ENCODE peak calls at places on chromosome 18, in eight cellular contexts. E is mesothelial cell of epicardium; O is NK-92 treated with Interleukin-12 subunit alpha and Interleukin-12 subunit beta, amount 100 ng/mL, for 24 hours; Y is colonic mucosa; X is GM10248; I is GM19239; T is HCT116; R is MV-4-11. U is an unnamed sample.

GRCh38 chr18:77133920-77134496 is 1.4 kb upstream of the MBP start:
- DNase-seq in O (no peak), I (no peak), T (no peak), Y (peak), E (no peak), R (peak), X (no peak), U (no peak)

GRCh38 chr18:22345733-22346132 is 72.0 kb downstream of the CTAGE1 start:
- DNase-seq in I (no peak), O (no peak), R (no peak), E (no peak), T (no peak), X (no peak), Y (peak), U (no peak)

GRCh38 chr18:74742573-74742972 is 144.9 kb downstream of the ZNF407 start:
- DNase-seq in Y (no peak), I (no peak), O (no peak), R (no peak), T (no peak), E (no peak), X (no peak), U (no peak)

GRCh38 chr18:23105581-23106219 is 29.6 kb upstream of the CABLES1 start:
- DNase-seq in Y (peak), I (no peak), R (peak), T (no peak), O (no peak), E (no peak), X (no peak), U (no peak)

GRCh38 chr18:46877329-46877987 is 39.8 kb downstream of the PIAS2 start:
- DNase-seq in T (no peak), R (peak), O (no peak), Y (peak), I (no peak), E (no peak), X (no peak), U (no peak)

GRCh38 chr18:78659748-78660147 is 319.9 kb upstream of the SALL3 start:
- DNase-seq in E (no peak), Y (no peak), I (no peak), T (no peak), R (no peak), O (no peak), X (no peak), U (no peak)

GRCh38 chr18:55477537-55478300 is 110.3 kb downstream of the TCF4 start:
- DNase-seq in Y (no peak), O (peak), E (no peak), X (peak), I (no peak), R (peak), T (no peak), U (no peak)

GRCh38 chr18:45084207-45084606 is 403.5 kb downstream of the SETBP1 start:
- DNase-seq in X (no peak), O (no peak), R (no peak), E (no peak), Y (no peak), I (no peak), T (no peak), U (no peak)

GRCh38 chr18:2515408-2515807 is 55.9 kb downstream of the METTL4 start:
- DNase-seq in O (no peak), I (no peak), R (no peak), E (no peak), Y (no peak), T (peak), X (no peak), U (no peak)